ENCODE peak calls at places on chromosome 10, in six cellular contexts. Y is activated T-cell treated with anti-CD3 and anti-CD28 coated beads, Interleukin-2, amount 50 U/mL, for 72 hours; Q is stimulated activated CD8-positive, alpha-beta memory T cell treated with anti-CD3 and anti-CD28 coated beads, Interleukin-7, amount 100 ng/mL, for 4 hours; M is stimulated activated CD4-positive, alpha-beta T cell treated with anti-CD3 and anti-CD28 coated beads, Interleukin-1b, Interleukin-23, amount 100 ng/mL, for 48 hours; A is suprapubic skin; B is HFFc6. T is an unnamed sample.

GRCh38 chr10:23157691-23158369 is 34.3 kb upstream of the PTF1A start:
- DNase-seq in Q (no peak), A (no peak), B (peak), M (no peak), Y (no peak), T (peak)

GRCh38 chr10:122307669-122308486 is 36.8 kb downstream of the BTBD16 start:
- DNase-seq in Q (no peak), A (peak), M (no peak), B (peak), Y (no peak), T (no peak)

GRCh38 chr10:12041766-12042408 is 722 bp downstream of the UPF2 start:
- DNase-seq in Y (peak), M (peak), Q (no peak), B (peak), A (peak), T (peak)

GRCh38 chr10:102729090-102730026 is 14.4 kb upstream of the WBP1L start:
- DNase-seq in M (peak), B (peak), A (peak), Q (peak), Y (peak), T (peak)

GRCh38 chr10:122173337-122173736 is 97.8 kb upstream of the BTBD16 start:
- DNase-seq in M (no peak), A (no peak), Q (no peak), Y (no peak), B (no peak), T (no peak)

GRCh38 chr10:12981570-12981969 is 19.9 kb downstream of the CCDC3 start:
- DNase-seq in A (peak), Y (no peak), M (no peak), Q (no peak), B (peak), T (no peak)

GRCh38 chr10:29078919-29079318 is 210.0 kb upstream of the LYZL1 start:
- DNase-seq in Y (no peak), B (no peak), Q (no peak), M (no peak), A (no peak), T (no peak)

GRCh38 chr10:52146766-52147165 is 167.3 kb upstream of the DKK1 start:
- DNase-seq in A (no peak), B (no peak), Y (no peak), M (no peak), Q (no peak), T (no peak)

GRCh38 chr10:117755615-117756014 is 213.1 kb downstream of the EMX2 start:
- DNase-seq in A (no peak), Y (no peak), M (no peak), B (no peak), Q (no peak), T (no peak)

GRCh38 chr10:17033529-17034250 is 95.9 kb downstream of the CUBN start:
- DNase-seq in Y (no peak), B (no peak), A (no peak), M (no peak), Q (no peak), T (no peak)

GRCh38 chr10:18582803-18583202 is 68.6 kb downstream of the NSUN6 start:
- DNase-seq in A (no peak), Y (no peak), Q (no peak), M (no peak), B (peak), T (peak)

GRCh38 chr10:126502481-126502880 is 114.2 kb upstream of the ADAM12 start:
- DNase-seq in B (no peak), Y (no peak), Q (no peak), A (no peak), M (no peak), T (no peak)

GRCh38 chr10:27529010-27529783 is 25.1 kb downstream of the RAB18 start:
- DNase-seq in B (no peak), Q (no peak), A (no peak), M (no peak), Y (no peak), T (no peak)

GRCh38 chr10:88820990-88821389 is 18.5 kb downstream of the LIPM start:
- DNase-seq in B (peak), Y (no peak), Q (no peak), M (no peak), A (no peak), T (no peak)

GRCh38 chr10:75014516-75015230 is 96.8 kb upstream of the SAMD8 start:
- DNase-seq in M (no peak), Q (no peak), B (no peak), Y (no peak), A (no peak), T (peak)

GRCh38 chr10:125419146-125419545 is 258.8 kb upstream of the CTBP2 start:
- DNase-seq in A (no peak), M (no peak), Q (no peak), B (no peak), Y (no peak), T (no peak)

GRCh38 chr10:3785251-3785848 is 341 bp upstream of the KLF6 start:
- DNase-seq in Y (peak), M (peak), Q (peak), A (peak), B (peak), T (peak)

GRCh38 chr10:123870260-123870659 is 21.3 kb downstream of the CPXM2 start:
- DNase-seq in Q (no peak), B (no peak), Y (no peak), A (no peak), M (no peak), T (no peak)

GRCh38 chr10:79293841-79294705 is 53.2 kb upstream of the PPIF start:
- DNase-seq in Y (no peak), M (no peak), B (peak), Q (no peak), A (no peak), T (no peak)

GRCh38 chr10:70498970-70499828 is 20.6 kb downstream of the PALD1 start:
- DNase-seq in Y (no peak), Q (no peak), M (no peak), A (no peak), B (no peak), T (no peak)

GRCh38 chr10:132536241-132536963 is 1.2 kb upstream of the INPP5A start:
- DNase-seq in Y (no peak), A (peak), M (no peak), B (no peak), Q (no peak), T (no peak)

GRCh38 chr10:51117053-51117660 is 42.9 kb downstream of the PRKG1 start:
- DNase-seq in A (no peak), B (no peak), Q (no peak), M (no peak), Y (no peak), T (no peak)

GRCh38 chr10:27893320-27894014 is 105.4 kb downstream of the ODAD2 start:
- DNase-seq in Y (no peak), M (no peak), Q (no peak), B (peak), A (no peak), T (no peak)

GRCh38 chr10:4725917-4726606 is 99.9 kb upstream of the AKR1E2 start:
- DNase-seq in Q (no peak), M (no peak), Y (no peak), A (no peak), B (peak), T (no peak)

GRCh38 chr10:75358835-75359421 is 42.6 kb downstream of the ZNF503 start:
- DNase-seq in A (no peak), M (no peak), Y (no peak), Q (no peak), B (peak), T (no peak)

GRCh38 chr10:113000876-113001598 is 51.0 kb downstream of the TCF7L2 start:
- DNase-seq in Y (no peak), M (no peak), A (no peak), Q (no peak), B (no peak), T (no peak)

GRCh38 chr10:47294501-47294900 is 5.5 kb upstream of the GDF10 start:
- DNase-seq in B (no peak), A (no peak), M (no peak), Y (no peak), Q (no peak), T (no peak)

GRCh38 chr10:5488272-5489161 is 10.9 kb downstream of the CALML5 start:
- DNase-seq in B (no peak), Q (no peak), M (no peak), A (peak), Y (no peak), T (no peak)

GRCh38 chr10:75597691-75598455 is 166.4 kb downstream of the LRMDA start:
- DNase-seq in A (no peak), B (no peak), M (no peak), Y (no peak), Q (no peak), T (no peak)

GRCh38 chr10:101291254-101292193 is 62.3 kb upstream of the LBX1 start:
- DNase-seq in B (no peak), Y (peak), A (no peak), M (peak), Q (peak), T (peak)

GRCh38 chr10:53930648-53931047 is 870.4 kb downstream of the PCDH15 start:
- DNase-seq in B (no peak), A (no peak), Q (no peak), Y (no peak), M (no peak), T (no peak)